ENCODE peak calls at places on chromosomes 11 and 22, in five cellular contexts. One of them, this sample, is unnamed.
A peak's percentile ranks its signal among the peaks of the same experiment; 100 is the strongest.

GRCh38 chr11:93133710-93134109 is 64.1 kb downstream of the SLC36A4 start:
- DNase-seq in IMR-90: peak; percentile 82
- DNase-seq in cardiac muscle cell: no peak
- DNase-seq in right lobe of liver: no peak
- DNase-seq in adrenal gland: no peak
- DNase-seq in this sample: no peak

GRCh38 chr22:31122196-31122531 is 602 bp upstream of the INPP5J start:
- DNase-seq in IMR-90: no peak
- DNase-seq in cardiac muscle cell: no peak
- DNase-seq in right lobe of liver: no peak
- DNase-seq in adrenal gland: no peak
- DNase-seq in this sample: no peak

GRCh38 chr11:121681536-121681935 is 228.8 kb upstream of the SORL1-AS1 start:
- DNase-seq in IMR-90: peak; percentile 40
- DNase-seq in cardiac muscle cell: no peak
- DNase-seq in right lobe of liver: no peak
- DNase-seq in adrenal gland: no peak
- DNase-seq in this sample: no peak

GRCh38 chr11:28169816-28170215 is 61.6 kb downstream of the METTL15 start:
- DNase-seq in IMR-90: peak; percentile 71
- DNase-seq in cardiac muscle cell: no peak
- DNase-seq in right lobe of liver: no peak
- DNase-seq in adrenal gland: no peak
- DNase-seq in this sample: no peak

GRCh38 chr11:11620966-11621880 is 582 bp downstream of the GALNT18 start:
- DNase-seq in IMR-90: peak; percentile 44
- DNase-seq in cardiac muscle cell: peak; percentile 32
- DNase-seq in right lobe of liver: peak; percentile 58
- DNase-seq in adrenal gland: no peak
- DNase-seq in this sample: peak; percentile 58

GRCh38 chr11:37449146-37449545 is 851.1 kb upstream of the RAG2 start:
- DNase-seq in IMR-90: peak; percentile 68
- DNase-seq in cardiac muscle cell: peak; percentile 64
- DNase-seq in right lobe of liver: no peak
- DNase-seq in adrenal gland: no peak
- DNase-seq in this sample: no peak

GRCh38 chr22:18973264-18974031 is 37.4 kb upstream of the PRODH start:
- DNase-seq in IMR-90: no peak
- DNase-seq in cardiac muscle cell: no peak
- DNase-seq in right lobe of liver: peak; percentile 70
- DNase-seq in adrenal gland: no peak
- DNase-seq in this sample: no peak

GRCh38 chr11:73157141-73158010 is 15.3 kb upstream of the FCHSD2 start:
- DNase-seq in IMR-90: peak; percentile 81
- DNase-seq in cardiac muscle cell: peak; percentile 75
- DNase-seq in right lobe of liver: no peak
- DNase-seq in adrenal gland: peak; percentile 55
- DNase-seq in this sample: peak; percentile 72

GRCh38 chr11:123018702-123019101 is 37.1 kb upstream of the BSX start:
- DNase-seq in IMR-90: no peak
- DNase-seq in cardiac muscle cell: no peak
- DNase-seq in right lobe of liver: no peak
- DNase-seq in adrenal gland: no peak
- DNase-seq in this sample: no peak

GRCh38 chr11:132300283-132300682 is 929.9 kb downstream of the NTM start:
- DNase-seq in IMR-90: peak; percentile 13
- DNase-seq in cardiac muscle cell: peak; percentile 40
- DNase-seq in right lobe of liver: no peak
- DNase-seq in adrenal gland: no peak
- DNase-seq in this sample: no peak

GRCh38 chr11:134477486-134477885 is 65.4 kb upstream of the B3GAT1 start:
- DNase-seq in IMR-90: no peak
- DNase-seq in cardiac muscle cell: no peak
- DNase-seq in right lobe of liver: no peak
- DNase-seq in adrenal gland: no peak
- DNase-seq in this sample: no peak

GRCh38 chr11:12706531-12707499 is 32.6 kb downstream of the TEAD1 start:
- DNase-seq in IMR-90: no peak
- DNase-seq in cardiac muscle cell: peak; percentile 50
- DNase-seq in right lobe of liver: peak; percentile 59
- DNase-seq in adrenal gland: peak; percentile 38
- DNase-seq in this sample: peak; percentile 37

GRCh38 chr11:117953029-117953671 is 23.9 kb upstream of the TMPRSS13 start:
- DNase-seq in IMR-90: no peak
- DNase-seq in cardiac muscle cell: no peak
- DNase-seq in right lobe of liver: no peak
- DNase-seq in adrenal gland: no peak
- DNase-seq in this sample: no peak

GRCh38 chr22:46541536-46541935 is 4.1 kb upstream of the CELSR1 start:
- DNase-seq in IMR-90: no peak
- DNase-seq in cardiac muscle cell: no peak
- DNase-seq in right lobe of liver: no peak
- DNase-seq in adrenal gland: no peak
- DNase-seq in this sample: no peak

GRCh38 chr11:71140206-71140919 is 112.0 kb downstream of the SHANK2 start:
- DNase-seq in IMR-90: no peak
- DNase-seq in cardiac muscle cell: no peak
- DNase-seq in right lobe of liver: no peak
- DNase-seq in adrenal gland: no peak
- DNase-seq in this sample: no peak

GRCh38 chr22:19175602-19176174 is 2.8 kb downstream of the SLC25A1 start:
- DNase-seq in IMR-90: no peak
- DNase-seq in cardiac muscle cell: no peak
- DNase-seq in right lobe of liver: no peak
- DNase-seq in adrenal gland: no peak
- DNase-seq in this sample: no peak

GRCh38 chr11:46719048-46719542 is at the start of gene F2:
- DNase-seq in IMR-90: no peak
- DNase-seq in cardiac muscle cell: no peak
- DNase-seq in right lobe of liver: peak; percentile 82
- DNase-seq in adrenal gland: no peak
- DNase-seq in this sample: no peak

GRCh38 chr22:17230239-17230638 is 11.0 kb upstream of the ADA2 start:
- DNase-seq in IMR-90: no peak
- DNase-seq in cardiac muscle cell: no peak
- DNase-seq in right lobe of liver: peak; percentile 35
- DNase-seq in adrenal gland: no peak
- DNase-seq in this sample: no peak

GRCh38 chr11:10612217-10612862 is 43.9 kb upstream of the LYVE1 start:
- DNase-seq in IMR-90: no peak
- DNase-seq in cardiac muscle cell: no peak
- DNase-seq in right lobe of liver: no peak
- DNase-seq in adrenal gland: no peak
- DNase-seq in this sample: no peak

GRCh38 chr11:35211952-35212351 is 73.0 kb downstream of the CD44 start:
- DNase-seq in IMR-90: no peak
- DNase-seq in cardiac muscle cell: no peak
- DNase-seq in right lobe of liver: no peak
- DNase-seq in adrenal gland: no peak
- DNase-seq in this sample: no peak

GRCh38 chr22:38861927-38862326 is 10.1 kb downstream of the CBX6 start:
- DNase-seq in IMR-90: no peak
- DNase-seq in cardiac muscle cell: no peak
- DNase-seq in right lobe of liver: no peak
- DNase-seq in adrenal gland: no peak
- DNase-seq in this sample: no peak

GRCh38 chr22:38148252-38148651 is 33.4 kb downstream of the PLA2G6 start:
- DNase-seq in IMR-90: peak; percentile 66
- DNase-seq in cardiac muscle cell: no peak
- DNase-seq in right lobe of liver: no peak
- DNase-seq in adrenal gland: no peak
- DNase-seq in this sample: no peak

GRCh38 chr11:2287102-2287501 is 14.6 kb downstream of the C11orf21 start:
- DNase-seq in IMR-90: no peak
- DNase-seq in cardiac muscle cell: no peak
- DNase-seq in right lobe of liver: no peak
- DNase-seq in adrenal gland: peak; percentile 20
- DNase-seq in this sample: no peak

GRCh38 chr22:38935023-38935422 is 22.4 kb upstream of the APOBEC3A start:
- DNase-seq in IMR-90: no peak
- DNase-seq in cardiac muscle cell: no peak
- DNase-seq in right lobe of liver: peak; percentile 94
- DNase-seq in adrenal gland: peak; percentile 54
- DNase-seq in this sample: peak; percentile 83

GRCh38 chr11:76880314-76880713 is 19.6 kb downstream of the ACER3 start:
- DNase-seq in IMR-90: no peak
- DNase-seq in cardiac muscle cell: no peak
- DNase-seq in right lobe of liver: no peak
- DNase-seq in adrenal gland: no peak
- DNase-seq in this sample: no peak

GRCh38 chr22:21952586-21953571 is at the start of gene PPM1F:
- DNase-seq in IMR-90: peak; percentile 55
- DNase-seq in cardiac muscle cell: peak; percentile 92
- DNase-seq in right lobe of liver: peak; percentile 92
- DNase-seq in adrenal gland: peak; percentile 87
- DNase-seq in this sample: peak; percentile 88

GRCh38 chr11:117759305-117759704 is 37.7 kb downstream of the DSCAML1 start:
- DNase-seq in IMR-90: no peak
- DNase-seq in cardiac muscle cell: peak; percentile 32
- DNase-seq in right lobe of liver: no peak
- DNase-seq in adrenal gland: no peak
- DNase-seq in this sample: no peak

GRCh38 chr11:72704783-72705287 is 30.6 kb upstream of the PDE2A start:
- DNase-seq in IMR-90: no peak
- DNase-seq in cardiac muscle cell: no peak
- DNase-seq in right lobe of liver: no peak
- DNase-seq in adrenal gland: no peak
- DNase-seq in this sample: no peak

GRCh38 chr11:795638-796564 is 2.2 kb downstream of the SLC25A22 start:
- DNase-seq in IMR-90: peak; percentile 89
- DNase-seq in cardiac muscle cell: peak; percentile 46
- DNase-seq in right lobe of liver: peak; percentile 83
- DNase-seq in adrenal gland: peak; percentile 84
- DNase-seq in this sample: peak; percentile 77

GRCh38 chr22:20193761-20194494 is 43.1 kb upstream of the CCDC188 start:
- DNase-seq in IMR-90: no peak
- DNase-seq in cardiac muscle cell: no peak
- DNase-seq in right lobe of liver: no peak
- DNase-seq in adrenal gland: no peak
- DNase-seq in this sample: no peak
- H3K4me3 ChIP-seq in IMR-90: no peak overlapping the region
- H3K4me3 ChIP-seq in cardiac muscle cell: no peak overlapping the region
- H3K4me3 ChIP-seq in right lobe of liver: no peak overlapping the region
- H3K4me3 ChIP-seq in adrenal gland: no peak overlapping the region
- H3K4me3 ChIP-seq in this sample: no peak overlapping the region

GRCh38 chr11:110778351-110778750 is 66.1 kb upstream of the ARHGAP20 start:
- DNase-seq in IMR-90: peak; percentile 48
- DNase-seq in cardiac muscle cell: no peak
- DNase-seq in right lobe of liver: no peak
- DNase-seq in adrenal gland: no peak
- DNase-seq in this sample: no peak

GRCh38 chr11:110774138-110775014 is 62.1 kb upstream of the ARHGAP20 start:
- DNase-seq in IMR-90: peak; percentile 36
- DNase-seq in cardiac muscle cell: no peak
- DNase-seq in right lobe of liver: no peak
- DNase-seq in adrenal gland: no peak
- DNase-seq in this sample: no peak

GRCh38 chr11:110779108-110779507 is 66.9 kb upstream of the ARHGAP20 start:
- DNase-seq in IMR-90: no peak
- DNase-seq in cardiac muscle cell: no peak
- DNase-seq in right lobe of liver: no peak
- DNase-seq in adrenal gland: no peak
- DNase-seq in this sample: no peak

GRCh38 chr11:110776091-110776490 is 63.9 kb upstream of the ARHGAP20 start:
- DNase-seq in IMR-90: peak; percentile 15
- DNase-seq in cardiac muscle cell: no peak
- DNase-seq in right lobe of liver: no peak
- DNase-seq in adrenal gland: no peak
- DNase-seq in this sample: no peak

GRCh38 chr11:110777765-110778164 is 65.5 kb upstream of the ARHGAP20 start:
- DNase-seq in IMR-90: peak; percentile 87
- DNase-seq in cardiac muscle cell: no peak
- DNase-seq in right lobe of liver: no peak
- DNase-seq in adrenal gland: no peak
- DNase-seq in this sample: no peak
- TF ChIP-seq CTCF in IMR-90: no peak
- TF ChIP-seq CTCF in cardiac muscle cell: no peak
- TF ChIP-seq CTCF in right lobe of liver: no peak
- TF ChIP-seq CTCF in adrenal gland: no peak
- TF ChIP-seq CTCF in this sample: no peak

DNA sequence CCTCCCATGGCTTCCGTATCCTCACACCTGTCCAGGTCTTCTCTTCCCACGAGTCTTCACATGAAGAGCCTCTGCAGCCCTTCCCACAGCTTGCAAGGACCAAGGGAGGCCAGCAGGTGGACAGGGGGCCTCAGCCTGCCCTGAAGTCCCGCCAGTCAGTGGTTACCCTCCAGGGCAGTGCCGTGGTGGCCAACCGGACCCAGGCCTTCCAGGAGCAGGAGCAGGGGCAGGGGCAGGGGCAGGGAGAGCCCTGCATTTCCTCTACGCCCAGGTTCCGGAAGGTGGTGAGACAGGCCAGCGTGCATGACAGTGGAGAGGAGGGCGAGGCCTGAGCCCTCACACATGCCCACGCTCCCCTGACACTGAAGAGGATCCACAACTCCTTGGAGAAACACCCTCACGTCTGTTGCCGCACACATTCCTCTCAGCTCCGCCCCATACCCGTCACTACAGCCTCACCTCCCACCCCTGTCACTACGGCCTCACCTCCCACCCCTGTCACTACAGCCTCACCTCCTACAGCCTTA is 8.3 kb downstream of the SSH3 start:
- DNase-seq in IMR-90: no peak
- DNase-seq in cardiac muscle cell: no peak
- DNase-seq in right lobe of liver: no peak
- DNase-seq in adrenal gland: no peak
- DNase-seq in this sample: no peak
- H3K27ac ChIP-seq in IMR-90: no peak overlapping the region
- H3K27ac ChIP-seq in cardiac muscle cell: no peak overlapping the region
- H3K27ac ChIP-seq in right lobe of liver: no peak overlapping the region
- H3K27ac ChIP-seq in adrenal gland: no peak overlapping the region
- H3K27ac ChIP-seq in this sample: no peak overlapping the region

GRCh38 chr11:60310407-60310998 is 16.6 kb upstream of the MS4A6E start:
- DNase-seq in IMR-90: no peak
- DNase-seq in cardiac muscle cell: no peak
- DNase-seq in right lobe of liver: no peak
- DNase-seq in adrenal gland: peak; percentile 26
- DNase-seq in this sample: no peak
- H3K4me3 ChIP-seq in IMR-90: no peak overlapping the region
- H3K4me3 ChIP-seq in cardiac muscle cell: no peak overlapping the region
- H3K4me3 ChIP-seq in right lobe of liver: no peak overlapping the region
- H3K4me3 ChIP-seq in adrenal gland: no peak overlapping the region
- H3K4me3 ChIP-seq in this sample: no peak overlapping the region

DNA sequence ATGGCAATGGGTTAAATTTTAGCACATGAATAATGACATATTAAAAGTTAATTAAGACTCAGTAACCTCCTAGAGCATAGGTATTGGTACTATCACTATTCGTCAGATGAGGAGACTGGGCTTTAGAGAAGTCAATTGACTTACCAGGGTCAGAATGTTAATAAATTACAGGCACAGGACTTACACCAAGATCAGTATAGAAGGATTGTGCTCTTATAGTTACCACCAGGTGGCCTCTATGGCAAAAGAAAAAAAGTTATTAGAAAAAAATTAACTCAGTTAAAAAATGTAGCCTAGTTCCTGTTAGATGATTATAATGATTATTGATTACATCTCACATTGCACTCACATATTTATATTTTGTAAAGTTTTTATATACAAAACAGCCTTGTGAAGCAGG is 1163.7 kb downstream of the FAM181B start:
- DNase-seq in IMR-90: no peak
- DNase-seq in cardiac muscle cell: no peak
- DNase-seq in right lobe of liver: no peak
- DNase-seq in adrenal gland: no peak
- DNase-seq in this sample: no peak
- TF ChIP-seq CTCF in IMR-90: no peak
- TF ChIP-seq CTCF in cardiac muscle cell: no peak
- TF ChIP-seq CTCF in right lobe of liver: no peak
- TF ChIP-seq CTCF in adrenal gland: no peak
- TF ChIP-seq CTCF in this sample: no peak

GRCh38 chr11:112366012-112366411 is 105.4 kb upstream of the PLET1 start:
- DNase-seq in IMR-90: no peak
- DNase-seq in cardiac muscle cell: no peak
- DNase-seq in right lobe of liver: no peak
- DNase-seq in adrenal gland: no peak
- DNase-seq in this sample: no peak
- H3K27ac ChIP-seq in IMR-90: peak overlapping the region; percentile 72
- H3K27ac ChIP-seq in cardiac muscle cell: no peak overlapping the region
- H3K27ac ChIP-seq in right lobe of liver: no peak overlapping the region
- H3K27ac ChIP-seq in adrenal gland: no peak overlapping the region
- H3K27ac ChIP-seq in this sample: no peak overlapping the region